ENCODE peak calls at places on chromosomes 1 and 21, in six cellular contexts. W, E, D, J, A and R are unnamed samples.

GRCh38 chr1:225825078-225825477 is 15.2 kb downstream of the EPHX1 start:
- DNase-seq in W (no peak), E (no peak), D (no peak), J (no peak), A (no peak), R (no peak)

GRCh38 chr1:40072142-40072541 is 24.9 kb downstream of the PPT1 start:
- DNase-seq in W (no peak), E (no peak), D (no peak), J (no peak), A (no peak), R (no peak)

GRCh38 chr1:176989023-176989422 is 175.5 kb downstream of the ASTN1 start:
- DNase-seq in W (no peak), E (no peak), D (no peak), J (peak; percentile 79), A (no peak), R (no peak)

GRCh38 chr21:38095220-38095619 is 161.6 kb upstream of the KCNJ15 start:
- DNase-seq in W (no peak), E (no peak), D (no peak), J (peak; percentile 47), A (no peak), R (no peak)

GRCh38 chr1:112548540-112548939 is 39.8 kb downstream of the WNT2B start:
- DNase-seq in W (no peak), E (no peak), D (no peak), J (no peak), A (no peak), R (no peak)

GRCh38 chr21:32297449-32297848 is 1.2 kb upstream of the MRAP start:
- DNase-seq in W (no peak), E (no peak), D (no peak), J (no peak), A (no peak), R (no peak)

GRCh38 chr1:235047331-235047871 is 81.2 kb downstream of the TOMM20 start:
- DNase-seq in W (no peak), E (no peak), D (no peak), J (no peak), A (no peak), R (no peak)

GRCh38 chr1:29462096-29462495 is 225.8 kb downstream of the PTPRU start:
- DNase-seq in W (no peak), E (no peak), D (no peak), J (no peak), A (no peak), R (no peak)

GRCh38 chr1:246735735-246736134 is 11.5 kb downstream of the SCCPDH start:
- DNase-seq in W (no peak), E (no peak), D (no peak), J (no peak), A (no peak), R (no peak)

GRCh38 chr21:17270234-17270633 is 242.6 kb upstream of the CXADR start:
- DNase-seq in W (peak; percentile 31), E (no peak), D (peak; percentile 7), J (peak; percentile 48), A (no peak), R (no peak)

GRCh38 chr1:228020686-228021525 is 14.1 kb downstream of the WNT3A start:
- DNase-seq in W (no peak), E (peak; percentile 24), D (no peak), J (no peak), A (peak; percentile 37), R (no peak)

GRCh38 chr1:89546082-89546889 is 21.7 kb downstream of the LRRC8B start:
- DNase-seq in W (peak; percentile 39), E (no peak), D (no peak), J (peak; percentile 32), A (no peak), R (no peak)

GRCh38 chr1:21553116-21553926 is 44.1 kb downstream of the ALPL start:
- DNase-seq in W (peak; percentile 89), E (peak; percentile 41), D (peak; percentile 87), J (no peak), A (no peak), R (no peak)

GRCh38 chr1:56099766-56100165 is 479.6 kb downstream of the PLPP3 start:
- DNase-seq in W (peak; percentile 22), E (no peak), D (peak; percentile 19), J (no peak), A (no peak), R (no peak)

GRCh38 chr1:6603851-6604558 is 1.3 kb upstream of the KLHL21 start:
- DNase-seq in W (peak; percentile 86), E (peak; percentile 88), D (peak; percentile 85), J (peak; percentile 76), A (peak; percentile 69), R (peak; percentile 69)
- H3K9ac ChIP-seq in W (peak overlapping the region; percentile 81), E (peak overlapping the region; percentile 69), D (peak overlapping the region; percentile 100), J (peak overlapping the region; percentile 57), A (peak overlapping the region; percentile 66), R (peak overlapping the region; percentile 32)

DNA sequence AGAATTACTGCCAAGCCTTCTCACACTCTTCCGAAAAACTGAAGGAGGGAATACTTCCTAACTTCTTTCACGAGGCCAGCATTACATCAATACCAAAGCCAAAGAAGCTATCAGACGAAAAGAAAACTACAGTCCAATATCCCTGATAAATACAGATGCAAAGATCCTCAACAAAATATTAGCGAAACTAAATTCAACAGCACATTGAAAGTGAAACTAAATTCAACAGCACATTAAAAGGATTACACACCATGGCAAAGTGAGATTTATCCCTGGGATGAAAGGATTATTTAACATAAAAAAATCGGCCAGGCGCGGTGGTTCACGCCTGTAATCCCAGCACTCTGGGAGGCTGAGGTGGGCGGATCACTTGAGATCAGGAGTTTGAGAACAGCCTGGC is 176.8 kb downstream of the FAF1 start:
- DNase-seq in W (no peak), E (no peak), D (peak; percentile 16), J (no peak), A (no peak), R (no peak)
- H3K14ac ChIP-seq in W (no peak overlapping the region), E (no peak overlapping the region), D (no peak overlapping the region), J (no peak overlapping the region), A (no peak overlapping the region), R (no peak overlapping the region)

GRCh38 chr1:5425304-5425703 is 566.9 kb downstream of the NPHP4 start:
- DNase-seq in W (no peak), E (no peak), D (no peak), J (no peak), A (no peak), R (no peak)
- H3K9ac ChIP-seq in W (no peak overlapping the region), E (no peak overlapping the region), D (no peak overlapping the region), J (no peak overlapping the region), A (no peak overlapping the region), R (no peak overlapping the region)

GRCh38 chr1:203580733-203581132 is 45.9 kb upstream of the ATP2B4 start:
- DNase-seq in W (no peak), E (no peak), D (no peak), J (no peak), A (no peak), R (no peak)
- H3K14ac ChIP-seq in W (no peak overlapping the region), E (no peak overlapping the region), D (no peak overlapping the region), J (peak overlapping the region; percentile 33), A (no peak overlapping the region), R (no peak overlapping the region)

GRCh38 chr1:3453203-3453761 is 1.2 kb upstream of the ARHGEF16 start:
- DNase-seq in W (peak; percentile 48), E (peak; percentile 92), D (peak; percentile 63), J (peak; percentile 81), A (peak; percentile 99), R (peak; percentile 75)
- H3K9ac ChIP-seq in W (no peak overlapping the region), E (no peak overlapping the region), D (peak overlapping the region; percentile 66), J (no peak overlapping the region), A (no peak overlapping the region), R (peak overlapping the region; percentile 60)